ENCODE peak calls at places on chromosomes 1 and 21, in four cellular contexts. S, B, O and V are unnamed samples.
A peak's percentile ranks its signal among the peaks of the same experiment; 100 is the strongest.

GRCh38 chr1:114258633-114259032 is 105.0 kb upstream of the SYT6 start:
- DNase-seq in S (no peak), B (no peak), O (no peak), V (no peak)

GRCh38 chr1:84997667-84998600 is 1.0 kb upstream of the MCOLN2 start:
- DNase-seq in B (peak; percentile 14), S (peak; percentile 27), O (peak; percentile 14), V (no peak)

GRCh38 chr1:179447489-179447888 is 81.7 kb downstream of the AXDND1 start:
- DNase-seq in S (peak; percentile 22), O (no peak), B (no peak), V (no peak)

GRCh38 chr1:220124542-220124941 is 30.6 kb downstream of the IARS2 start:
- DNase-seq in B (peak; percentile 41), O (no peak), S (no peak), V (no peak)

GRCh38 chr1:228977307-228977706 is 242.0 kb downstream of the RHOU start:
- DNase-seq in O (no peak), S (no peak), B (no peak), V (no peak)

GRCh38 chr1:175572932-175573871 is 170.2 kb downstream of the TNR start:
- DNase-seq in S (no peak), B (no peak), O (peak; percentile 84), V (peak; percentile 65)

GRCh38 chr1:159065106-159065505 is 11.5 kb downstream of the AIM2 start:
- DNase-seq in O (no peak), B (no peak), S (no peak), V (no peak)

GRCh38 chr1:225156254-225156653 is 226.8 kb downstream of the DNAH14 start:
- DNase-seq in O (no peak), S (no peak), B (peak; percentile 75), V (no peak)

GRCh38 chr1:119783354-119784126 is 14.8 kb upstream of the HMGCS2 start:
- DNase-seq in O (no peak), B (peak; percentile 40), S (no peak), V (no peak)

GRCh38 chr1:6490181-6491075 is 1.0 kb downstream of the PLEKHG5 start:
- DNase-seq in O (peak; percentile 78), B (peak; percentile 81), S (peak; percentile 84), V (no peak)

GRCh38 chr1:32886012-32886827 is at the start of gene HPCA:
- DNase-seq in B (peak; percentile 49), S (peak; percentile 60), O (peak; percentile 77), V (no peak)

GRCh38 chr1:18160290-18160942 is 52.8 kb downstream of the IGSF21 start:
- DNase-seq in O (peak; percentile 49), B (no peak), S (peak; percentile 67), V (no peak)

GRCh38 chr1:151502859-151503509 is 8.2 kb upstream of the CGN start:
- DNase-seq in S (peak; percentile 25), B (no peak), O (no peak), V (no peak)

GRCh38 chr1:219506337-219506944 is 106.5 kb downstream of the ZC3H11B start:
- DNase-seq in B (no peak), O (no peak), S (no peak), V (no peak)

GRCh38 chr1:214524824-214525223 is 26.6 kb downstream of the PTPN14 start:
- DNase-seq in O (no peak), B (no peak), S (no peak), V (no peak)

GRCh38 chr1:234546387-234546704 is 63.6 kb downstream of the IRF2BP2 start:
- DNase-seq in O (no peak), S (no peak), B (no peak), V (no peak)

GRCh38 chr1:229891227-229891626 is 175.8 kb upstream of the GALNT2 start:
- DNase-seq in S (no peak), B (no peak), O (no peak), V (no peak)

GRCh38 chr1:46687095-46687659 is 15.5 kb downstream of the TEX38 start:
- DNase-seq in S (peak; percentile 97), O (peak; percentile 46), B (peak; percentile 71), V (no peak)

GRCh38 chr1:6268431-6268830 is 7.5 kb upstream of the GPR153 start:
- DNase-seq in S (no peak), O (no peak), B (no peak), V (no peak)

GRCh38 chr1:44174630-44175029 is 33.2 kb upstream of the KLF18 start:
- DNase-seq in B (no peak), S (no peak), O (no peak), V (no peak)

GRCh38 chr1:112743174-112744018 is 28.3 kb upstream of the PPM1J start:
- DNase-seq in S (no peak), B (peak; percentile 50), O (peak; percentile 26), V (peak; percentile 68)

GRCh38 chr1:227323164-227323955 is 5.1 kb upstream of the CDC42BPA start:
- DNase-seq in O (no peak), S (peak; percentile 92), B (no peak), V (no peak)

GRCh38 chr1:54904476-54905048 is 17.6 kb upstream of the DHCR24 start:
- DNase-seq in B (peak; percentile 89), O (no peak), S (no peak), V (no peak)

GRCh38 chr1:7554343-7555270 is 216.5 kb upstream of the VAMP3 start:
- DNase-seq in S (no peak), B (peak; percentile 22), O (no peak), V (peak; percentile 11)

GRCh38 chr1:89022167-89022959 is at the start of gene GBP3:
- DNase-seq in O (no peak), B (peak; percentile 76), S (no peak), V (no peak)

GRCh38 chr1:206872139-206872538 is 6.7 kb downstream of the IL20 start:
- DNase-seq in B (no peak), S (no peak), O (no peak), V (no peak)

GRCh38 chr1:64246294-64246917 is 43.0 kb downstream of the UBE2U start:
- DNase-seq in B (peak; percentile 34), O (no peak), S (no peak), V (no peak)

GRCh38 chr1:161092621-161093028 is 3.3 kb upstream of the NECTIN4 start:
- DNase-seq in S (no peak), O (no peak), B (peak; percentile 36), V (no peak)

GRCh38 chr1:103107696-103108524 is at the start of gene COL11A1:
- DNase-seq in S (no peak), O (no peak), B (peak; percentile 23), V (no peak)

DNA sequence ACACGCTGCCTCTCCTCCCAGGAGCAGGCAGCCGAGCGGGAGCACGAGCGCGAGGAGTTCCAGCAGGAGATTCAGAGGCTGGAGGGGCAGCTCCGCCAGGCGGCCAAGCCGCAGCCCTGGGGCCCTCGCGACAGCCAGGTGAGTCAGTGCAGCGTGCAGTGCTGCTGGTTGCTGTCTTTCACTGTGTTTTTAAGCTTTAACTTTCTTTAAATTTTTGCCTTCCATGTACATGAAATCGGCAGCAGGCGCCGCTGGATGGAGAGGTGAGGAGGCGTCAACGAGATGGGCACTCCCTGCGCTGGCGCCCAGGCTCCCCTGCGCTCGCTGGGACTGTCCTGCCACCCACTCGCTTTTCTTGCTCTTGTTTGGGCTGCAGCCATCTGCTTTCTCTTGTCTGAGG is 60.7 kb upstream of the DIP2A start:
- DNase-seq in S (no peak), O (no peak), B (no peak), V (no peak)
- TF ChIP-seq CTCF in S (no peak), O (no peak), B (no peak), V (no peak)

GRCh38 chr21:46035809-46036695 is 54.5 kb downstream of the COL6A1 start:
- DNase-seq in B (peak; percentile 83), O (no peak), S (no peak), V (no peak)
- H3K27ac ChIP-seq in B (peak overlapping the region; percentile 81), O (no peak overlapping the region), S (peak overlapping the region; percentile 60), V (no peak overlapping the region)

GRCh38 chr1:38028671-38029070 is 16.1 kb downstream of the UTP11 start:
- DNase-seq in S (no peak), B (no peak), O (no peak), V (no peak)

GRCh38 chr1:38030596-38031512 is 15.7 kb downstream of the POU3F1 start:
- DNase-seq in O (peak; percentile 83), B (no peak), S (no peak), V (no peak)

GRCh38 chr1:38031513-38031866 is 15.1 kb downstream of the POU3F1 start:
- DNase-seq in S (no peak), B (no peak), O (peak; percentile 27), V (no peak)

GRCh38 chr1:38029081-38029681 is 16.6 kb downstream of the UTP11 start:
- DNase-seq in O (peak; percentile 33), B (peak; percentile 53), S (no peak), V (no peak)

GRCh38 chr1:38029725-38030511 is 16.7 kb downstream of the POU3F1 start:
- DNase-seq in B (peak; percentile 78), S (no peak), O (peak; percentile 61), V (peak; percentile 84)
- H3K4me3 ChIP-seq in B (no peak overlapping the region), S (no peak overlapping the region), O (no peak overlapping the region), V (no peak overlapping the region)

DNA sequence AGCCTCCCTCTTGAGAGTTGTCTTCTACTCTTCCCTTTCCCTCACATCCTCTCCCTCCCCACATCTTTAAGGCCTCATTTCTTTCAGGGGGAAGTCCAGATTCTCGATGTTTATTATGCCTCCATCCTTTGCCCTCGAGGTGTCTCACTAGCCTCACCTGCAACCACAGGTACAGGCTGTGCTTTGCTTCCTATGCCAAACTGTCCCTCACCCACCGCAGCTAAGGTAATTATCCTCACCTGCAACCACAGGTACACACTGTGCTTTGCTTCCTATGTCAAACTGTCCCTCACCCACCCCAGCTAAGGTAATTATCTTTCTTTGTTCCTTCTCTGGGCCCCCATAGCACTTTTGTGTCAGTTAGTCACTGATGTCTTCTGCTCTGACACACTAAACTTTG is 328.1 kb upstream of the SNX7 start:
- DNase-seq in O (no peak), S (no peak), B (no peak), V (no peak)
- TF ChIP-seq CTCF in O (no peak), S (no peak), B (no peak), V (no peak)

DNA sequence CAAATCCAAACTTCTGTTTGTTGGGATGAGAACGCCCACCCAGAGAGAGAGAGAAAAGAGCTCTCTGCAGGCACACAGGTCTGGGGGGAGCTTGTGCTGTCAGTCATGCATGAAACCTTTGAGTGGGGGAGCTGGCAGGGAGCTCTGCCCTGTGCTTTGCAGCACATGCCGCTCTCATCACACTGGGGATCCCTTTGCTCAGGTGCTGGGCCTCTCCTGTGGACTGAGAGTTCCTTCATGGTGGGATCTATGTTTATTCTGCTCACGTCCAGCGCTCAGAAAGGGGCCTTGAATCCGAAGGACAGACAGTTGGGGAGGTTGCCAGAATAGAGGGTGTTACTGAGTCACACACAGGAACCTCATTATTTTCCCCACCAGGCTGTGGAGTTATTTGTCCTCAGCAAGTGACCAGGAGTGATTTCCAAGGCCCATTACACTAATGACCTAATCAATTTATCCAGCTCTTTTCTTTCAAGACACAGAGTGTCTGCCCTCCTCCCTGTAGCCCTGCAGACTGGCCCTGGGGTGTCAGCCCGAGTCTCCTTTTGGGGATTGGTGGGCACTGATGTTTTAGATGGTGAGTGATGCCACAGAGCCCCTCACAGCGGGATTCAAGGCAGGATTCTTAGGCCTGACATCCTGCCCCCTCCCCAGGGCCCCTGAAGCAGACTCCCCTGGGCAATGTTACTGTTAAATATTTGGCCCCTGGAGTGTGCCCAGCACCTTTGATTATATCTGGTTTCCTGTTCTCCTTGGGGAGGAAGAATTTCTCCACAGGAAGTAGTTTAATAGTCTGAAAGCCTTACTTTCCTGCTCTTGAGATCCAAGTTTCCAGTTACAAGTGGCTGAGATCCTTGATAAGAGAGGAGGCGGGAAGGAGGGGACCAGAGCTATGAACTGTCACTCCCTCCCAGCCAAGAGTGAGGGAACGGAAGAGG is 22.3 kb downstream of the MYBPH start:
- DNase-seq in S (no peak), O (no peak), B (peak; percentile 36), V (no peak)
- H3K27ac ChIP-seq in S (no peak overlapping the region), O (no peak overlapping the region), B (no peak overlapping the region), V (peak overlapping the region; percentile 61)

GRCh38 chr21:33975548-33976081 is 60.0 kb upstream of the ATP5PO start:
- DNase-seq in S (no peak), B (peak; percentile 67), O (no peak), V (no peak)
- H3K4me3 ChIP-seq in S (no peak overlapping the region), B (no peak overlapping the region), O (no peak overlapping the region), V (no peak overlapping the region)

GRCh38 chr1:165152727-165153126 is 203.8 kb downstream of the LMX1A start:
- DNase-seq in B (no peak), S (no peak), O (no peak), V (no peak)
- TF ChIP-seq CTCF in B (no peak), S (no peak), O (no peak), V (peak; percentile 46)